ENCODE peak calls at places on chromosome 6, in eight cellular contexts. B is GM04504; H is stimulated activated CD8-positive, alpha-beta memory T cell treated with anti-CD3 and anti-CD28 coated beads, Interleukin-15, amount 100 ng/mL, for 24 hours; C is NCI-H1092; W is adipocyte; U is brain microvascular endothelial cell; Z is T1000; Q is NCI-H1105. R is an unnamed sample.

GRCh38 chr6:134111062-134111677 is 58.7 kb upstream of the SLC2A12 start:
- DNase-seq in B (no peak), H (no peak), C (no peak), W (peak), U (peak), Z (no peak), Q (no peak), R (no peak)

GRCh38 chr6:146336200-146336599 is 207.4 kb upstream of the RAB32 start:
- DNase-seq in B (no peak), H (no peak), C (no peak), W (no peak), U (no peak), Z (no peak), Q (no peak), R (no peak)

GRCh38 chr6:163667372-163668060 is 253.0 kb downstream of the QKI start:
- DNase-seq in B (no peak), H (no peak), C (no peak), W (peak), U (peak), Z (no peak), Q (no peak), R (no peak)

GRCh38 chr6:73579389-73579788 is 58.6 kb upstream of the EEF1A1 start:
- DNase-seq in B (no peak), H (no peak), C (no peak), W (no peak), U (no peak), Z (no peak), Q (no peak), R (no peak)

GRCh38 chr6:31834704-31835375 is 7.3 kb downstream of the HSPA1B start:
- DNase-seq in B (no peak), H (peak), C (peak), W (peak), U (peak), Z (peak), Q (peak), R (no peak)

GRCh38 chr6:105889902-105890301 is 196.2 kb upstream of the PRDM1 start:
- DNase-seq in B (no peak), H (no peak), C (no peak), W (no peak), U (no peak), Z (no peak), Q (no peak), R (no peak)

GRCh38 chr6:46845126-46845525 is 51.9 kb downstream of the MEP1A start:
- DNase-seq in B (no peak), H (no peak), C (no peak), W (no peak), U (no peak), Z (no peak), Q (no peak), R (no peak)

GRCh38 chr6:170179925-170180324 is 111.0 kb downstream of the DLL1 start:
- DNase-seq in B (no peak), H (no peak), C (peak), W (no peak), U (no peak), Z (no peak), Q (no peak), R (no peak)

GRCh38 chr6:14070457-14070856 is 47.1 kb upstream of the CD83 start:
- DNase-seq in B (no peak), H (no peak), C (no peak), W (no peak), U (no peak), Z (no peak), Q (no peak), R (no peak)

GRCh38 chr6:140567469-140567868 is 1193.0 kb upstream of the CITED2 start:
- DNase-seq in B (no peak), H (no peak), C (no peak), W (peak), U (no peak), Z (no peak), Q (no peak), R (no peak)

GRCh38 chr6:128997880-128998279 is 114.9 kb downstream of the LAMA2 start:
- DNase-seq in B (no peak), H (no peak), C (no peak), W (no peak), U (no peak), Z (no peak), Q (no peak), R (no peak)

GRCh38 chr6:113513086-113513485 is 344.1 kb upstream of the MARCKS start:
- DNase-seq in B (no peak), H (no peak), C (no peak), W (no peak), U (no peak), Z (no peak), Q (no peak), R (no peak)

GRCh38 chr6:118353564-118353963 is 194.5 kb upstream of the PLN start:
- DNase-seq in B (no peak), H (no peak), C (no peak), W (no peak), U (no peak), Z (no peak), Q (peak), R (no peak)

GRCh38 chr6:113858605-113859348 is 1.6 kb downstream of the MARCKS start:
- DNase-seq in B (peak), H (peak), C (peak), W (peak), U (peak), Z (peak), Q (peak), R (peak)

GRCh38 chr6:167129159-167129558 is 6.3 kb downstream of the CCR6 start:
- DNase-seq in B (no peak), H (no peak), C (no peak), W (no peak), U (no peak), Z (no peak), Q (no peak), R (no peak)

GRCh38 chr6:5459346-5459745 is 198.0 kb downstream of the FARS2 start:
- DNase-seq in B (no peak), H (no peak), C (no peak), W (no peak), U (no peak), Z (no peak), Q (no peak), R (no peak)

GRCh38 chr6:40723967-40724366 is 136.8 kb upstream of the LRFN2 start:
- DNase-seq in B (no peak), H (no peak), C (no peak), W (no peak), U (peak), Z (no peak), Q (no peak), R (no peak)

GRCh38 chr6:91166271-91166670 is 579.4 kb upstream of the MAP3K7 start:
- DNase-seq in B (no peak), H (no peak), C (no peak), W (no peak), U (no peak), Z (peak), Q (no peak), R (no peak)

R was measured in AG04450.